ENCODE peak calls at places on chromosomes 6 and 20, in eight cellular contexts. O, B, S, G, D, P, C and H are unnamed samples.
A peak's percentile ranks its signal among the peaks of the same experiment; 100 is the strongest.

GRCh38 chr6:15620616-15621015 is 42.2 kb downstream of the DTNBP1 start:
- DNase-seq in O (no peak), B (no peak), S (no peak), G (no peak), D (peak; percentile 35), P (no peak), C (no peak), H (no peak)

GRCh38 chr6:6479706-6480250 is 108.7 kb upstream of the LY86 start:
- DNase-seq in O (no peak), B (no peak), S (no peak), G (no peak), D (no peak), P (no peak), C (no peak), H (no peak)

GRCh38 chr6:79601020-79601609 is 30.0 kb upstream of the SH3BGRL2 start:
- DNase-seq in O (no peak), B (peak; percentile 80), S (peak; percentile 59), G (peak; percentile 37), D (peak; percentile 47), P (no peak), C (no peak), H (no peak)

GRCh38 chr6:125742433-125743120 is 6.9 kb upstream of the HEY2 start:
- DNase-seq in O (no peak), B (no peak), S (no peak), G (no peak), D (no peak), P (no peak), C (no peak), H (no peak)

GRCh38 chr6:149454405-149454848 is 30.4 kb downstream of the ZC3H12D start:
- DNase-seq in O (no peak), B (peak; percentile 93), S (peak; percentile 96), G (peak; percentile 95), D (peak; percentile 94), P (no peak), C (peak; percentile 89), H (peak; percentile 99)

GRCh38 chr6:156974897-156975296 is 197.7 kb downstream of the ARID1B start:
- DNase-seq in O (no peak), B (no peak), S (no peak), G (no peak), D (no peak), P (no peak), C (no peak), H (no peak)

GRCh38 chr6:74507649-74508048 is 698.2 kb downstream of the COL12A1 start:
- DNase-seq in O (no peak), B (no peak), S (no peak), G (no peak), D (no peak), P (no peak), C (no peak), H (no peak)

GRCh38 chr20:25214416-25214770 is 18.9 kb downstream of the ENTPD6 start:
- DNase-seq in O (no peak), B (no peak), S (no peak), G (no peak), D (no peak), P (no peak), C (no peak), H (no peak)

GRCh38 chr6:147666254-147666653 is 157.8 kb downstream of the SAMD5 start:
- DNase-seq in O (no peak), B (no peak), S (no peak), G (no peak), D (no peak), P (no peak), C (no peak), H (no peak)